ENCODE peak calls at places on chromosomes 5 and 9, in four cellular contexts. A is HepG2, I is spleen, H is stomach. T is an unnamed sample.

GRCh38 chr5:134570365-134570758 is 44.9 kb downstream of the JADE2 start:
- DNase-seq in I (no peak), H (no peak), A (no peak), T (no peak)

GRCh38 chr5:154291917-154292316 is 101.4 kb downstream of the GALNT10 start:
- DNase-seq in I (no peak), A (no peak), H (no peak), T (no peak)

GRCh38 chr9:124214116-124214515 is 43.6 kb upstream of the NEK6 start:
- DNase-seq in A (no peak), H (peak; percentile 16), I (peak; percentile 77), T (no peak)

GRCh38 chr5:173454764-173455598 is 126.8 kb upstream of the STC2 start:
- DNase-seq in I (no peak), A (peak; percentile 62), H (no peak), T (no peak)

GRCh38 chr5:132525299-132525724 is 18.0 kb downstream of the IL5 start:
- DNase-seq in A (no peak), H (no peak), I (no peak), T (no peak)

GRCh38 chr9:96868709-96869108 is 14.4 kb upstream of the ZNF782 start:
- DNase-seq in A (no peak), I (no peak), H (peak; percentile 47), T (no peak)

GRCh38 chr5:140336388-140336787 is 10.0 kb downstream of the HBEGF start:
- DNase-seq in H (no peak), I (peak; percentile 50), A (peak; percentile 63), T (no peak)

GRCh38 chr5:178673801-178674200 is 47.0 kb upstream of the CLK4 start:
- DNase-seq in A (no peak), I (no peak), H (no peak), T (no peak)

GRCh38 chr5:59081693-59082092 is 498.8 kb downstream of the RAB3C start:
- DNase-seq in A (no peak), I (no peak), H (no peak), T (no peak)

GRCh38 chr5:452856-453710 is 10.1 kb downstream of the EXOC3 start:
- DNase-seq in I (peak; percentile 59), A (no peak), H (no peak), T (no peak)

GRCh38 chr9:131366745-131367401 is 27.0 kb upstream of the PRRC2B start:
- DNase-seq in H (peak; percentile 53), A (peak; percentile 64), I (no peak), T (peak; percentile 44)

GRCh38 chr5:74851684-74852353 is 14.4 kb downstream of the FAM169A start:
- DNase-seq in I (no peak), H (no peak), A (no peak), T (no peak)

GRCh38 chr9:93095205-93096130 is 549 bp upstream of the CARD19 start:
- DNase-seq in A (peak; percentile 95), I (peak; percentile 100), H (peak; percentile 100), T (peak; percentile 100)

GRCh38 chr5:127518319-127518621 is 830 bp downstream of the PRRC1 start:
- DNase-seq in H (no peak), A (no peak), I (no peak), T (no peak)

GRCh38 chr5:160230686-160231527 is 1.6 kb downstream of the FABP6 start:
- DNase-seq in H (no peak), I (no peak), A (no peak), T (peak; percentile 90)

GRCh38 chr9:128108784-128109709 is 18.5 kb downstream of the PTGES2 start:
- DNase-seq in H (no peak), I (no peak), A (no peak), T (no peak)

GRCh38 chr5:157867736-157868135 is 8.8 kb upstream of the CLINT1 start:
- DNase-seq in H (no peak), A (no peak), I (no peak), T (no peak)

GRCh38 chr9:8815219-8815618 is 1015.6 kb upstream of the DMAC1 start:
- DNase-seq in A (no peak), I (no peak), H (no peak), T (no peak)

GRCh38 chr5:100424787-100425186 is 110.4 kb upstream of the FAM174A start:
- DNase-seq in I (no peak), A (no peak), H (no peak), T (no peak)

GRCh38 chr5:180395540-180396274 is 42.6 kb upstream of the GFPT2 start:
- DNase-seq in I (no peak), A (no peak), H (no peak), T (no peak)

GRCh38 chr5:147507480-147508126 is 2.3 kb downstream of the DPYSL3 start:
- DNase-seq in I (no peak), A (no peak), H (no peak), T (no peak)

GRCh38 chr5:170431571-170431970 is 42.4 kb upstream of the KCNMB1 start:
- DNase-seq in I (no peak), A (no peak), H (no peak), T (peak; percentile 38)

GRCh38 chr5:42518595-42519067 is 95.4 kb downstream of the GHR start:
- DNase-seq in A (no peak), H (no peak), I (no peak), T (no peak)

GRCh38 chr5:67215592-67216471 is 19.2 kb upstream of the CD180 start:
- DNase-seq in A (peak; percentile 71), H (peak; percentile 87), I (peak; percentile 96), T (peak; percentile 89)

GRCh38 chr5:73295447-73295846 is 122.5 kb downstream of the TMEM174 start:
- DNase-seq in H (no peak), A (no peak), I (no peak), T (no peak)

GRCh38 chr9:127133739-127134167 is 11.3 kb upstream of the ANGPTL2 start:
- DNase-seq in A (no peak), H (peak; percentile 26), I (no peak), T (no peak)

GRCh38 chr5:1107167-1108007 is 4.5 kb downstream of the SLC12A7 start:
- DNase-seq in I (no peak), H (no peak), A (peak; percentile 73), T (peak; percentile 76)

GRCh38 chr5:133662578-133662977 is 50.2 kb upstream of the FSTL4 start:
- DNase-seq in A (no peak), H (no peak), I (no peak), T (no peak)

GRCh38 chr9:95363051-95363841 is 45.7 kb upstream of the FANCC start:
- DNase-seq in A (no peak), H (no peak), I (no peak), T (no peak)

GRCh38 chr5:98474802-98475201 is 298.7 kb upstream of the RGMB start:
- DNase-seq in H (no peak), A (no peak), I (no peak), T (no peak)

GRCh38 chr5:108686676-108687075 is 61.0 kb upstream of the FER start:
- DNase-seq in H (no peak), I (no peak), A (no peak), T (no peak)

GRCh38 chr5:125286266-125286665 is 539.8 kb upstream of the ZNF608 start:
- DNase-seq in I (no peak), A (no peak), H (no peak), T (no peak)

GRCh38 chr5:161507591-161507990 is 38.9 kb downstream of the GABRB2 start:
- DNase-seq in H (no peak), I (no peak), A (no peak), T (no peak)

GRCh38 chr9:106613250-106613737 is 249.7 kb upstream of the ZNF462 start:
- DNase-seq in H (peak; percentile 65), A (no peak), I (no peak), T (no peak)

GRCh38 chr5:144248015-144248414 is 77.3 kb downstream of the KCTD16 start:
- DNase-seq in I (no peak), A (no peak), H (no peak), T (no peak)

DNA sequence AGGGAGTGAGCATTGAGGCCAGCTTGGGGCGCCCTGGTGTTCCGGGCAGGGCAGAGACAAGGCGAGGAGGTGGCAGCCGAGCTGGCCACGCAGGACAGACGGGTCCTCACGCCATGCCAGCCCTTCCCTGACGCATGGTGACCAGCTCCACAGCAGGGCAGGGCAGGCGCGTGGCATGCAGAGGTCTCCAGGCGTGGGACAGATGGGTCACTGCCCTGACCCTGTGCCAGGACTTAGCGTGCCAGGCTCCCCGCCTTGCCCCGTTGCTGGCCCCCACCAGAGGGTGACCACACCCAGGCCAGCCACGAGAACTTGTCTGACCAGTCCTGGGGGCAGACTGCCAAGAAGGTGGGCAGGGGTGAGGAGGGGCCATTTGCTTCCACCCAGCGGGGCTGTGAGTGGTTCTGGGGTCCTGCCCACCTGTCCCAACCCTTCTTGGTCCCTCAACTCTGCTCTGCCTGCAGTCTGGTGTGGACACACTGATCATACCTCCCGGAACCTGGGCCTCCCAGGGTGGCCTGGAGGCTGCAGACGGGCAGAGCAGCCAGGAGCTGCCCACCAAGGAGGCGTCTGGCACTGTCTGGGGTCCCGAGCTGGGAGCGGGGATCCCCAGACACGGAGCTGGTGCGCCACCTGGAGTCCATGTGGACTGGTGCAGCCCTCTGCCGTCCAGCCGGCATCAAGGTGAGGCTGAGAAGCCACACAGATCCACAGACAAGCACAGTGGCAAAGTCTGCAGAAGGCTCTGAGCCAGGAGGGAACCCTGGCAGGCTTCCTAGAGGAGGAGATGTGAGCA is at the start of gene RNF224:
- DNase-seq in H (peak; percentile 97), A (peak; percentile 69), I (peak; percentile 94), T (peak; percentile 92)
- TF ChIP-seq POLR2AphosphoS5 in H (peak; percentile 19), A (no peak), I (peak; percentile 28), T (peak; percentile 61)

GRCh38 chr5:65867509-65868195 is 58.7 kb upstream of the ERBIN start:
- DNase-seq in H (no peak), I (no peak), A (peak; percentile 58), T (no peak)
- H3K4me3 ChIP-seq in H (no peak overlapping the region), I (no peak overlapping the region), A (peak overlapping the region; percentile 40), T (no peak overlapping the region)

GRCh38 chr9:35729700-35730485 is 2.1 kb downstream of the TLN1 start:
- DNase-seq in A (peak; percentile 41), H (peak; percentile 42), I (peak; percentile 92), T (no peak)

GRCh38 chr9:35730486-35730854 is 1.5 kb downstream of the TLN1 start:
- DNase-seq in H (no peak), I (no peak), A (no peak), T (no peak)

GRCh38 chr9:35727676-35728040 is 4.3 kb downstream of the TLN1 start:
- DNase-seq in H (no peak), A (no peak), I (no peak), T (no peak)

GRCh38 chr9:35728041-35728971 is 3.7 kb downstream of the TLN1 start:
- DNase-seq in H (peak; percentile 49), A (peak; percentile 91), I (peak; percentile 91), T (peak; percentile 88)

GRCh38 chr9:35729101-35729500 is 2.9 kb downstream of the TLN1 start:
- DNase-seq in A (no peak), H (no peak), I (no peak), T (no peak)
- H3K4me1 ChIP-seq in A (peaks cover 62% of the 10 kb centered on the region), H (peaks cover 63% of the 10 kb centered on the region), I (peaks cover 82% of the 10 kb centered on the region), T (peaks cover 68% of the 10 kb centered on the region)

DNA sequence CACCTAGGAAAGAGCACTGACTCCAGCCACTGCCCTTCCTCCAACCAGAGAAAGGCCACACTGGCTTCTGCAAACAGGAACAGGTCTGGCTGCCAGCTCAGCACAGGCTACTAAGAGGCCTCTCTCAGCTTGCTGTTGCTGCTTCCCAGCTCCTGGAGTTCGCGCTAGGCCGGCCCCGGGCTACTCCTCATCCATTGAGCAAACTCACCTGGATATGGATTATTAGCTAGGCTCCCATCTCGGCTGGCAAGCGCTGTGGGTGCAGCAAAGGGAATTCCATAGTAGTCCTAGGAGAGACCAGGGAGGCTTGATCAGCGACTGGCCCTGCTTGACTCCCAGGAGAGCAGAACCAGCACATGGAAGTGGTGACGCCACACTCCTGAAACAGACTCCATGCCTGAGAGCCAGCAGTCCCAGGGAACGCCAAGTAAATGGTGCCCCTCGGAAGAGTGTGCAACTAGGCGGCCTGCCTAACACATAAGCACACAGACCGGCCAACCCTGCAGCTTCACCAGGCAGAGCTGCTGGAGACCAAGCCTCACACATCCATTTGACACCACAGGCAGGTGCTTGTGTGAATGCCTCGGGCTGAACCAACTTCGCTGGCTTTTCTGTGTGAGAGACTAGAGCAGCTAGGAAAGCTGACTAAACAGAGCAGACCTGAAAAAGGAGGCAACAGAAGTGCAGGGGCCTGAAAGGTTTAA is 107.2 kb downstream of the UBE2R2 start:
- DNase-seq in A (no peak), H (peak; percentile 60), I (peak; percentile 72), T (peak; percentile 51)
- TF ChIP-seq POLR2AphosphoS5 in A (no peak), H (no peak), I (peak; percentile 3), T (no peak)

T was measured in upper lobe of left lung.